ENCODE peak calls at places on chromosomes 13 and 19, in seven cellular contexts. A is CD8-positive, alpha-beta T cell; F is caudate nucleus; S is stimulated activated CD8-positive, alpha-beta memory T cell treated with anti-CD3 and anti-CD28 coated beads, Interleukin-2, amount 100 ng/mL, for 48 hours; Q is KBM-7; X is uterus; R is lower leg skin. K is an unnamed sample.

GRCh38 chr19:55160128-55160985 is 2.8 kb upstream of the TNNI3 start:
- DNase-seq in A (peak; percentile 85), F (no peak), S (peak; percentile 90), Q (peak; percentile 95), X (peak; percentile 73), R (peak; percentile 75), K (no peak)

GRCh38 chr19:38596057-38596981 is 21.4 kb downstream of the MAP4K1 start:
- DNase-seq in A (no peak), F (no peak), S (peak; percentile 15), Q (no peak), X (no peak), R (no peak), K (no peak)

GRCh38 chr19:32200312-32201038 is 144.9 kb upstream of the ZNF507 start:
- DNase-seq in A (no peak), F (no peak), S (no peak), Q (no peak), X (no peak), R (no peak), K (no peak)

GRCh38 chr13:51781246-51782022 is 22.5 kb downstream of the DHRS12 start:
- DNase-seq in A (no peak), F (no peak), S (no peak), Q (peak; percentile 37), X (no peak), R (no peak), K (no peak)

GRCh38 chr13:113493315-113493951 is 2.9 kb upstream of the DCUN1D2 start:
- DNase-seq in A (no peak), F (no peak), S (no peak), Q (peak; percentile 64), X (no peak), R (no peak), K (peak; percentile 66)

GRCh38 chr19:50479761-50480251 is 3.2 kb upstream of the GARIN5A start:
- DNase-seq in A (no peak), F (no peak), S (no peak), Q (no peak), X (no peak), R (no peak), K (no peak)

GRCh38 chr13:113318956-113319355 is 21.9 kb downstream of the LAMP1 start:
- DNase-seq in A (no peak), F (no peak), S (no peak), Q (no peak), X (no peak), R (no peak), K (no peak)

GRCh38 chr19:7456964-7457541 is 31.8 kb downstream of the PEX11G start:
- DNase-seq in A (no peak), F (no peak), S (no peak), Q (no peak), X (no peak), R (no peak), K (no peak)

K was measured in AG09319.